ENCODE peak calls at places on chromosomes 7 and 10, in four cellular contexts. C is Peyer's patch; G is BE2C; A is naive thymus-derived CD4-positive, alpha-beta T cell. B is an unnamed sample.

GRCh38 chr10:101840102-101840684 is 3.4 kb downstream of the KCNIP2 start:
- DNase-seq in C (no peak), A (no peak), G (no peak), B (no peak)

GRCh38 chr10:23965123-23965522 is 243.8 kb upstream of the KIAA1217 start:
- DNase-seq in A (no peak), G (no peak), C (no peak), B (no peak)

GRCh38 chr7:26298432-26299058 is 6.9 kb downstream of the SNX10 start:
- DNase-seq in A (no peak), C (no peak), G (no peak), B (no peak)

GRCh38 chr10:88049204-88049603 is 185.8 kb downstream of the PTEN start:
- DNase-seq in G (no peak), C (no peak), A (no peak), B (no peak)

GRCh38 chr10:97411411-97411810 is 10.3 kb upstream of the RRP12 start:
- DNase-seq in A (no peak), C (no peak), G (no peak), B (no peak)

GRCh38 chr7:125061776-125062397 is 132.3 kb upstream of the POT1 start:
- DNase-seq in A (no peak), C (no peak), G (no peak), B (no peak)

GRCh38 chr7:155965010-155965409 is 152.7 kb upstream of the SHH start:
- DNase-seq in G (no peak), A (no peak), C (peak; percentile 40), B (no peak)

GRCh38 chr7:71239517-71239916 is 107.6 kb downstream of the GALNT17 start:
- DNase-seq in C (no peak), G (no peak), A (no peak), B (no peak)

GRCh38 chr7:138981332-138982203 is at the start of gene KIAA1549:
- DNase-seq in G (peak; percentile 84), A (peak; percentile 31), C (peak; percentile 79), B (peak; percentile 7)

GRCh38 chr7:46776790-46777189 is 805.1 kb downstream of the TNS3 start:
- DNase-seq in G (no peak), A (no peak), C (no peak), B (no peak)

GRCh38 chr10:132547421-132547861 is 9.9 kb downstream of the INPP5A start:
- DNase-seq in C (peak; percentile 39), A (no peak), G (no peak), B (no peak)

GRCh38 chr10:33211123-33211878 is 123.2 kb downstream of the NRP1 start:
- DNase-seq in A (no peak), C (no peak), G (no peak), B (no peak)

GRCh38 chr10:73956476-73957338 is 41.2 kb upstream of the VCL start:
- DNase-seq in A (no peak), C (no peak), G (no peak), B (peak; percentile 8)

DNA sequence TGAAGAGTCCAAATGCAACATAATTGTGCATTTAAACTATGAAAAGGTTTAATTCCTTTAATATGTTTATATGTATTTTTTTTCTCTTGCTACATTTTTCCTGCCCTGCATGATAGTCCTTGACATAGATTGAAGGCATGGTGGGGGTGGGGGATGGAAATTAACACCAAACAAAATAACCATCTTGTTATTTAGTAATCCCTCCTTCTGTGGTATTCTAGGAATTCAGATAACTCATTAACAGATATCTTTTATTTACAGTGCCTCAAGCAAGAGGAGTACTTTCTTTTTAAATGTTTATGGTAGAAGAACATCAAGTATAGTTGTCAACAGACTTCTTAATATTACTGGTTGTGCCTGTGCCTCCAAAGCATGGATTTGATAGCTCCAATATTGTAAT is 337.6 kb upstream of the SEMA3A start:
- DNase-seq in A (no peak), C (no peak), G (no peak), B (no peak)
- H3K4me1 ChIP-seq in A (no peaks in the 10 kb centered on the region), C (no peaks in the 10 kb centered on the region), G (peaks cover 27% of the 10 kb centered on the region), B (no peaks in the 10 kb centered on the region)

GRCh38 chr7:2815523-2816240 is 28.4 kb downstream of the GNA12 start:
- DNase-seq in A (no peak), C (no peak), G (no peak), B (no peak)
- H3K4me1 ChIP-seq in A (no peaks in the 10 kb centered on the region), C (no peaks in the 10 kb centered on the region), G (peaks cover 4% of the 10 kb centered on the region), B (no peaks in the 10 kb centered on the region)

DNA sequence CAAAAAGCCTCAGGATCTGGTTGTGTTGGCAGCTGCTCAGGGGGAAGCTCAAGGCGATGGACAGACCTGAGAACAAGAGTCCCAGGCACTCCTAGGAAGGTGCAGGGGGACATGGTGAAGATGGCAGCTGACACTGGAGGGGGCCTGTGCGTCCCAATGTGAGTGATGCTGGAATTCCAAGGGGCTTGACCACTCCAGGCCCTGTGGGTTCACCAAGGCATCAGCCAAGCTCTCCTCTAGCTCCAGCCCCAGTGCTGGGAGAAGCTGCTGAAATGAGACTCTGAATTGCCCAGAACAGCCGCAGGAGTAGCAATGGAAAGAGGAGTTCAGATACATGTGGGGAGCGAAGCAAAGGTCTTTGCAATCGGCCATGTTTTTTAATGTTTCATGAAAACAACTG is 16.0 kb downstream of the UPP1 start:
- DNase-seq in C (no peak), A (no peak), G (no peak), B (no peak)
- H3K4me1 ChIP-seq in C (no peaks in the 10 kb centered on the region), A (peaks cover 28% of the 10 kb centered on the region), G (no peaks in the 10 kb centered on the region), B (peaks cover 9% of the 10 kb centered on the region)

GRCh38 chr10:7482992-7483391 is 72.2 kb upstream of the SFMBT2 start:
- DNase-seq in G (no peak), A (no peak), C (no peak), B (no peak)
- H3K4me1 ChIP-seq in G (no peaks in the 10 kb centered on the region), A (peaks cover 75% of the 10 kb centered on the region), C (no peaks in the 10 kb centered on the region), B (peaks cover 39% of the 10 kb centered on the region)

DNA sequence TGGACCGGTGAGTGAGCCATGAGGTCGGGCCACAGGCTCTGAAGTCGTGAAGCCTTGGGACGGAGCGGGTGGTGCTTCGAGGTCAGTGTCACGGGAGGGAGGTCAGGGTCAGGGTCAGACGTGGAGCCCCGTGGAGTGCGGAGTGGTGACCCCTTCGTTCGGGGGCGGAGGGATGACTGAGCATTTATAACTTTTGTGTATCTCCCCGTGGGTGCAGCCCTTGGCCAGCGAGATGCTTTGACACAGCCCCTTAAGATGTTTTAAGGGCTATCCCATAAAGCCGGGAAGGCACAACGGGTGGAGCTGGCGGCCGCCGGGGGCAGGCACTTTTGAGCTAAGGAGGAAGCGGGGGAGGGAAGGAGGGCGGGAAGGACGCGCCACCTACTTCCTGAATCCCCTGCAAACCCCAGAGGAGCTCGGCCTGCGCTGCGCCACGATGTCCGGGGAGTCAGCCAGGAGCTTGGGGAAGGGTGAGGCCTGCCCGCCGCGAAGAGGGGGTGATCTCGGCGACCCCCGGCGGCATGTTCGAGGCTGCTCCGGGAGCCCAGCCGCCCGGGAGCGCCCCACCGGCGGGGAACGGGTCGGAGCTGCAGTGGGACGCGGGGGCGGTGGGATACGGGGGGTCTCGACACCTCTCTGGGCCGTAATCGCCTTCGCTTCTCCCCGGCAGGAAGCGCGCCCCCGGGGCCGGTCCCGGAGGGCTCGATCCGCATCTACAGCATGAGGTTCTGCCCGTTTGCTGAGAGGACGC is at the start of gene GSTO1:
- DNase-seq in A (peak; percentile 35), C (peak; percentile 81), G (peak; percentile 66), B (peak; percentile 23)
- H3K4me1 ChIP-seq in A (peaks cover 9% of the 10 kb centered on the region), C (peaks cover 4% of the 10 kb centered on the region), G (peaks cover 8% of the 10 kb centered on the region), B (peaks cover 8% of the 10 kb centered on the region)

GRCh38 chr10:120486671-120487205 is 29.7 kb downstream of the PLPP4 start:
- DNase-seq in G (no peak), C (no peak), A (no peak), B (no peak)
- H3K4me1 ChIP-seq in G (peaks cover 5% of the 10 kb centered on the region), C (no peaks in the 10 kb centered on the region), A (no peaks in the 10 kb centered on the region), B (no peaks in the 10 kb centered on the region)